ENCODE peak calls at places on chromosomes 3 and 15, in ten cellular contexts. B is Kasumi-1; A is DMS153; M is dermis microvascular lymphatic vessel endothelial cell; U is PC-9; W is mesendoderm; Y is CD8-positive, alpha-beta T cell; S is NCI-H510A treated with DMSO at 0.1 percent for 48 hours; E is AG08395; Z is ELR. T is an unnamed sample.

GRCh38 chr3:195261925-195262324 is 9.0 kb downstream of the XXYLT1 start:
- DNase-seq in B (no peak), A (no peak), M (no peak), U (no peak), W (no peak), Y (no peak), S (no peak), E (no peak), Z (no peak), T (no peak)

GRCh38 chr3:53155763-53156162 is 5.2 kb upstream of the PRKCD start:
- DNase-seq in B (no peak), A (no peak), M (no peak), U (peak), W (no peak), Y (no peak), S (peak), E (no peak), Z (no peak), T (no peak)

GRCh38 chr3:49295489-49296058 is 18.5 kb upstream of the C3orf62 start:
- DNase-seq in B (peak), A (no peak), M (no peak), U (no peak), W (peak), Y (no peak), S (no peak), E (peak), Z (peak), T (no peak)

GRCh38 chr3:118970819-118971218 is 63.8 kb downstream of the IGSF11 start:
- DNase-seq in B (no peak), A (no peak), M (no peak), U (no peak), W (no peak), Y (no peak), S (no peak), E (no peak), Z (no peak), T (no peak)

GRCh38 chr15:82100116-82100795 is 54.4 kb upstream of the MEX3B start:
- DNase-seq in B (no peak), A (no peak), M (no peak), U (no peak), W (peak), Y (no peak), S (peak), E (peak), Z (no peak), T (no peak)

GRCh38 chr3:64203216-64203615 is 22.1 kb downstream of the PRICKLE2 start:
- DNase-seq in B (no peak), A (no peak), M (no peak), U (no peak), W (no peak), Y (no peak), S (no peak), E (no peak), Z (peak), T (no peak)

GRCh38 chr3:177602601-177603136 is 405.4 kb upstream of the TBL1XR1 start:
- DNase-seq in B (no peak), A (peak), M (no peak), U (peak), W (no peak), Y (no peak), S (no peak), E (peak), Z (no peak), T (no peak)

GRCh38 chr15:33425149-33425548 is 114.4 kb downstream of the RYR3 start:
- DNase-seq in B (no peak), A (no peak), M (no peak), U (no peak), W (peak), Y (no peak), S (no peak), E (no peak), Z (no peak), T (no peak)

GRCh38 chr3:183378008-183378407 is 50.4 kb downstream of the MCF2L2 start:
- DNase-seq in B (no peak), A (peak), M (no peak), U (no peak), W (no peak), Y (no peak), S (peak), E (no peak), Z (no peak), T (no peak)

GRCh38 chr3:157160652-157161480 is 919 bp upstream of the CCNL1 start:
- DNase-seq in B (peak), A (peak), M (peak), U (peak), W (peak), Y (no peak), S (peak), E (peak), Z (peak), T (peak)

T was measured in effector memory CD4-positive, alpha-beta T cell.